ENCODE peak calls at places on chromosome 11, in four cellular contexts. D is cardiac fibroblast, L is neuronal stem cell, B is psoas muscle. W is an unnamed sample.

GRCh38 chr11:126197277-126197939 is 14.0 kb downstream of the RPUSD4 start:
- DNase-seq in D (peak), L (no peak), B (peak), W (no peak)

GRCh38 chr11:60785806-60786361 is 751 bp downstream of the MS4A10 start:
- DNase-seq in B (no peak), D (peak), L (no peak), W (no peak)

GRCh38 chr11:108743851-108744250 is 79.0 kb downstream of the DDX10 start:
- DNase-seq in B (no peak), L (no peak), D (peak), W (no peak)

GRCh38 chr11:27485930-27486773 is 13.6 kb upstream of the LGR4 start:
- DNase-seq in L (peak), B (no peak), D (peak), W (no peak)

GRCh38 chr11:12076840-12077534 is 33.4 kb upstream of the MICAL2 start:
- DNase-seq in D (peak), B (no peak), L (no peak), W (no peak)

GRCh38 chr11:126212089-126212660 is 593 bp downstream of the FAM118B start:
- DNase-seq in D (peak), L (no peak), B (no peak), W (no peak)

GRCh38 chr11:130428271-130428670 is at the start of gene ADAMTS8:
- DNase-seq in B (no peak), L (no peak), D (no peak), W (no peak)

GRCh38 chr11:44358713-44359112 is 48.8 kb upstream of the ALX4 start:
- DNase-seq in B (no peak), D (no peak), L (no peak), W (no peak)

GRCh38 chr11:469684-470667 is 19.9 kb downstream of the PTDSS2 start:
- DNase-seq in L (no peak), B (peak), D (peak), W (peak)

GRCh38 chr11:114059984-114060401 is 482 bp downstream of the ZBTB16 start:
- DNase-seq in D (peak), L (no peak), B (peak), W (no peak)

GRCh38 chr11:1047576-1048156 is 11.1 kb upstream of the MUC6 start:
- DNase-seq in L (no peak), B (no peak), D (no peak), W (no peak)

GRCh38 chr11:102109896-102110760 is at the start of gene YAP1:
- DNase-seq in L (peak), B (peak), D (peak), W (peak)

GRCh38 chr11:15695096-15695721 is 580.5 kb downstream of the INSC start:
- DNase-seq in D (no peak), L (no peak), B (no peak), W (peak)

GRCh38 chr11:16278273-16278672 is 78.1 kb downstream of the SOX6 start:
- DNase-seq in L (no peak), D (no peak), B (no peak), W (no peak)

GRCh38 chr11:58770627-58771457 is 39.1 kb upstream of the GLYAT start:
- DNase-seq in D (peak), L (no peak), B (no peak), W (no peak)

GRCh38 chr11:93034031-93034430 is 64.6 kb downstream of the MTNR1B start:
- DNase-seq in L (no peak), B (no peak), D (no peak), W (no peak)

GRCh38 chr11:130644187-130644586 is 195.7 kb downstream of the ADAMTS15 start:
- DNase-seq in D (no peak), L (no peak), B (no peak), W (no peak)

GRCh38 chr11:129436573-129436972 is 60.9 kb downstream of the BARX2 start:
- DNase-seq in D (no peak), L (no peak), B (no peak), W (no peak)

GRCh38 chr11:121687961-121688566 is 235.3 kb upstream of the SORL1-AS1 start:
- DNase-seq in B (no peak), D (peak), L (no peak), W (no peak)

GRCh38 chr11:13261600-13262061 is 16.0 kb upstream of the BMAL1 start:
- DNase-seq in D (peak), L (no peak), B (no peak), W (no peak)

GRCh38 chr11:93054279-93054678 is 84.8 kb downstream of the MTNR1B start:
- DNase-seq in B (no peak), D (peak), L (no peak), W (no peak)

GRCh38 chr11:31808721-31809542 is 2.2 kb downstream of the PAX6 start:
- DNase-seq in L (no peak), B (no peak), D (no peak), W (no peak)

GRCh38 chr11:78231962-78232459 is 43.3 kb downstream of the USP35 start:
- DNase-seq in B (no peak), D (peak), L (no peak), W (no peak)

GRCh38 chr11:70466154-70466553 is 67.8 kb downstream of the CTTN start:
- DNase-seq in D (peak), L (no peak), B (no peak), W (no peak)

GRCh38 chr11:118503216-118503615 is 24.1 kb upstream of the TTC36 start:
- DNase-seq in L (no peak), B (no peak), D (no peak), W (no peak)

GRCh38 chr11:50072226-50073112 is 39.8 kb downstream of the OR4C45 start:
- DNase-seq in B (no peak), D (no peak), L (no peak), W (no peak)

GRCh38 chr11:35165416-35166368 is 26.7 kb downstream of the CD44 start:
- DNase-seq in L (no peak), B (no peak), D (peak), W (no peak)

GRCh38 chr11:8098879-8099278 is 17.9 kb downstream of the TUB start:
- DNase-seq in D (no peak), B (no peak), L (no peak), W (no peak)

GRCh38 chr11:61690706-61691377 is 10.7 kb downstream of the DAGLA start:
- DNase-seq in D (no peak), B (no peak), L (no peak), W (no peak)

GRCh38 chr11:4626207-4627105 is 10.8 kb upstream of the OR51D1 start:
- DNase-seq in D (peak), B (no peak), L (peak), W (peak)

GRCh38 chr11:10452211-10452767 is 2.8 kb upstream of the AMPD3 start:
- DNase-seq in L (no peak), D (peak), B (no peak), W (no peak)

GRCh38 chr11:1221848-1222311 is 986 bp upstream of the MUC5B start:
- DNase-seq in B (peak), D (no peak), L (no peak), W (no peak)

GRCh38 chr11:44510372-44510771 is 55.1 kb upstream of the CD82 start:
- DNase-seq in D (no peak), L (no peak), B (no peak), W (no peak)

GRCh38 chr11:12769834-12770345 is 95.7 kb downstream of the TEAD1 start:
- DNase-seq in D (peak), B (no peak), L (no peak), W (no peak)

GRCh38 chr11:46675288-46675851 is 25.0 kb downstream of the ARHGAP1 start:
- DNase-seq in L (no peak), D (peak), B (peak), W (peak)

GRCh38 chr11:134098566-134099184 is 29.8 kb downstream of the JAM3 start:
- DNase-seq in D (no peak), B (no peak), L (no peak), W (no peak)

GRCh38 chr11:87743002-87743401 is 432.2 kb downstream of the RAB38 start:
- DNase-seq in D (no peak), L (no peak), B (no peak), W (no peak)

GRCh38 chr11:125111341-125112234 is at the start of gene TMEM218:
- DNase-seq in B (peak), D (peak), L (peak), W (peak)

GRCh38 chr11:125112235-125112604 is 794 bp upstream of the TMEM218 start:
- DNase-seq in L (no peak), D (no peak), B (no peak), W (no peak)

GRCh38 chr11:125108469-125108868 is 3.0 kb downstream of the TMEM218 start:
- DNase-seq in D (no peak), L (no peak), B (no peak), W (no peak)

GRCh38 chr11:125110996-125111340 is 458 bp downstream of the TMEM218 start:
- DNase-seq in D (no peak), B (no peak), L (no peak), W (no peak)

DNA sequence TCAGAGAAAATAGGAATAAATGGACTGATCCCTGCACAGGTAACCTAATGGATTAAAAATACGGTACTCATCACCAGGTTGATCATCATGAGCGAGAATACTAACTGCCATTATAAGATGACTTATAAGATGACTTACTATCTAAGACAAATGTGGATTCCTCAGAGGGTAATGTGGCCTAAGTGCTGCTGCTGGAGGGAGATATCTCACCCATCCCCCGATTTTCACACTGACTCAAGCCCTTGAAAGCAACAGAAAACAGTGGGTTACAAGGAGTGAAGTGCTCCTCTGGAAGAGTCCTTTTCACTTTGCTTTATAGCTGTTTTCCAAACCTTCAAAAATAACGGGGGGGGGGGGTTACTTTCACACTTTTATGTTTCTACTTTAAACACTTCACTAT is 920 bp downstream of the TMEM218 start:
- DNase-seq in L (no peak), B (no peak), D (peak), W (no peak)
- H3K4me3 ChIP-seq in L (no peak), B (peak), D (peak), W (peak)

GRCh38 chr11:19920982-19921381 is 208.3 kb downstream of the NAV2 start:
- DNase-seq in B (no peak), D (no peak), L (no peak), W (no peak)
- H3K4me3 ChIP-seq in B (no peak), D (no peak), L (no peak), W (no peak)

DNA sequence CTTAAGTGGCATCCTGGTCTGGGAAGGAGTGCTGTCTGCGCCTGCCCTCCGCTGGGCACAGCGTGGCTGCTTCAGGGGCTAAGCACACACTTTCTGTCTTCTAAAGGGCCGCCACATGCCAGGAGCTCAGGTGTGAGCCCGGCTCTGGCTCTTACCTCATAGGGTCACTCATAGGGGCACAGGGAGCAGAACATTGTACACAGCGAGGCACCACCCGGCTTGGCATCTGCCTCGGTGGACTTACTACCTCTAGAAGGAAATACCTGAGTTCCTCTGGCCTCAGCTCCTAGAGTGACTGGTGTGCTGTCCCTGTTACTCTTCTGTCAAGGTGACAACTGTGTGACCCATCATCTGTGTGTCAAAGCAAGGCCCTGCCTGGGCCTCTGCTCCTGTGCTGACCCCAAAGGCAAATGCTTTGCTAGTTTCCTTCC is 13.4 kb downstream of the NEAT1 start:
- DNase-seq in L (no peak), B (peak), D (peak), W (no peak)
- H3K4me3 ChIP-seq in L (no peak), B (peak), D (no peak), W (no peak)

GRCh38 chr11:67273260-67273990 is 7.2 kb downstream of the GRK2 start:
- DNase-seq in B (no peak), D (no peak), L (no peak), W (no peak)
- H3K4me3 ChIP-seq in B (no peak), D (no peak), L (no peak), W (no peak)

GRCh38 chr11:18578975-18579598 is 9.4 kb downstream of the UEVLD start:
- DNase-seq in D (no peak), L (no peak), B (no peak), W (peak)
- H3K4me3 ChIP-seq in D (no peak), L (no peak), B (no peak), W (no peak)

GRCh38 chr11:3050386-3051325 is 6.6 kb downstream of the CARS1 start:
- DNase-seq in B (no peak), L (no peak), D (no peak), W (no peak)

GRCh38 chr11:3052109-3052479 is 5.1 kb downstream of the CARS1 start:
- DNase-seq in D (no peak), L (no peak), B (no peak), W (peak)

GRCh38 chr11:3051435-3052108 is 5.7 kb downstream of the CARS1 start:
- DNase-seq in B (no peak), L (no peak), D (no peak), W (no peak)

GRCh38 chr11:3047637-3048036 is 9.6 kb downstream of the CARS1 start:
- DNase-seq in D (no peak), B (no peak), L (no peak), W (no peak)

GRCh38 chr11:3049430-3050243 is 7.6 kb downstream of the CARS1 start:
- DNase-seq in D (peak), B (peak), L (no peak), W (peak)
- H3K4me3 ChIP-seq in D (no peak), B (peak), L (peak), W (no peak)

GRCh38 chr11:72112541-72113136 is at the start of gene ANAPC15:
- DNase-seq in D (peak), B (peak), L (peak), W (peak)

GRCh38 chr11:72111803-72112540 is 523 bp downstream of the ANAPC15 start:
- DNase-seq in D (peak), B (peak), L (peak), W (peak)

GRCh38 chr11:72114570-72114969 is 2.1 kb upstream of the ANAPC15 start:
- DNase-seq in D (no peak), L (no peak), B (no peak), W (no peak)

GRCh38 chr11:72113170-72113808 is 794 bp upstream of the ANAPC15 start:
- DNase-seq in B (no peak), D (peak), L (no peak), W (no peak)

GRCh38 chr11:72111300-72111699 is 1.2 kb downstream of the ANAPC15 start:
- DNase-seq in B (no peak), L (no peak), D (no peak), W (no peak)
- H3K4me3 ChIP-seq in B (peak), L (no peak), D (peak), W (peak)